ENCODE peak calls at places on chromosomes 1 and 21, in seven cellular contexts. C is A549, U is GM10248, Z is NCI-H2081, F is fibroblast of lung, J is kidney tubule cell, L is neuronal stem cell. T is an unnamed sample.

GRCh38 chr1:11334821-11335220 is 61.8 kb downstream of the UBIAD1 start:
- DNase-seq in C (no peak), U (no peak), Z (no peak), F (no peak), J (no peak), L (no peak), T (no peak)

GRCh38 chr21:42593007-42593814 is 60.2 kb upstream of the PDE9A start:
- DNase-seq in C (peak; percentile 80), U (peak; percentile 91), Z (peak; percentile 51), F (peak; percentile 50), J (peak; percentile 70), L (peak; percentile 59), T (no peak)

GRCh38 chr21:14862794-14863720 is 201.7 kb downstream of the NRIP1 start:
- DNase-seq in C (no peak), U (no peak), Z (no peak), F (peak; percentile 42), J (peak; percentile 23), L (no peak), T (no peak)

GRCh38 chr1:155179107-155180031 is 5.7 kb downstream of the TRIM46 start:
- DNase-seq in C (no peak), U (no peak), Z (no peak), F (no peak), J (no peak), L (no peak), T (no peak)

GRCh38 chr21:20856926-20857325 is 141.3 kb upstream of the NCAM2 start:
- DNase-seq in C (no peak), U (no peak), Z (peak; percentile 90), F (no peak), J (no peak), L (no peak), T (no peak)

GRCh38 chr1:101239095-101240040 is 2.5 kb downstream of the S1PR1 start:
- DNase-seq in C (no peak), U (no peak), Z (no peak), F (peak; percentile 46), J (no peak), L (no peak), T (no peak)

GRCh38 chr1:156146749-156147405 is 6.5 kb upstream of the SEMA4A start:
- DNase-seq in C (no peak), U (no peak), Z (no peak), F (no peak), J (no peak), L (no peak), T (no peak)

GRCh38 chr1:245698860-245699259 is 544.1 kb downstream of the KIF26B start:
- DNase-seq in C (no peak), U (no peak), Z (peak; percentile 10), F (no peak), J (no peak), L (no peak), T (no peak)

GRCh38 chr1:16091296-16091695 is 17.8 kb upstream of the FAM131C start:
- DNase-seq in C (no peak), U (no peak), Z (peak; percentile 33), F (no peak), J (no peak), L (no peak), T (no peak)

GRCh38 chr1:244989813-244990212 is 125.5 kb upstream of the HNRNPU start:
- DNase-seq in C (no peak), U (no peak), Z (no peak), F (peak; percentile 17), J (peak; percentile 90), L (no peak), T (no peak)

GRCh38 chr1:229572286-229572685 is 13.8 kb upstream of the ABCB10 start:
- DNase-seq in C (no peak), U (no peak), Z (peak; percentile 83), F (no peak), J (no peak), L (no peak), T (no peak)

GRCh38 chr1:6006882-6007281 is 14.7 kb upstream of the NPHP4 start:
- DNase-seq in C (no peak), U (no peak), Z (no peak), F (no peak), J (no peak), L (no peak), T (no peak)

GRCh38 chr1:145960468-145961108 is 2.8 kb upstream of the LIX1L start:
- DNase-seq in C (peak; percentile 91), U (peak; percentile 42), Z (peak; percentile 76), F (peak; percentile 57), J (peak; percentile 59), L (peak; percentile 73), T (peak; percentile 85)

GRCh38 chr1:41360074-41361027 is 883 bp upstream of the FOXO6 start:
- DNase-seq in C (no peak), U (no peak), Z (no peak), F (no peak), J (peak; percentile 37), L (no peak), T (no peak)

GRCh38 chr1:117566556-117566955 is 39.3 kb upstream of the TENT5C start:
- DNase-seq in C (no peak), U (no peak), Z (no peak), F (no peak), J (no peak), L (no peak), T (peak; percentile 21)

GRCh38 chr1:219668446-219668845 is 55.5 kb upstream of the ZC3H11B start:
- DNase-seq in C (no peak), U (no peak), Z (no peak), F (no peak), J (no peak), L (no peak), T (no peak)

GRCh38 chr1:24481098-24481497 is 21.5 kb upstream of the RCAN3 start:
- DNase-seq in C (no peak), U (peak; percentile 79), Z (no peak), F (no peak), J (no peak), L (no peak), T (no peak)

GRCh38 chr1:147892731-147893214 is 9.8 kb upstream of the GJA8 start:
- DNase-seq in C (peak; percentile 52), U (peak; percentile 54), Z (peak; percentile 47), F (peak; percentile 73), J (peak; percentile 66), L (no peak), T (no peak)

GRCh38 chr1:229819091-229819490 is 193.0 kb downstream of the URB2 start:
- DNase-seq in C (no peak), U (no peak), Z (no peak), F (no peak), J (peak; percentile 53), L (no peak), T (no peak)

GRCh38 chr1:2519029-2519685 is 7.2 kb downstream of the PANK4 start:
- DNase-seq in C (no peak), U (no peak), Z (no peak), F (no peak), J (no peak), L (no peak), T (no peak)

GRCh38 chr1:28418278-28418637 is 48.7 kb downstream of the PHACTR4 start:
- DNase-seq in C (no peak), U (no peak), Z (no peak), F (no peak), J (no peak), L (no peak), T (no peak)

GRCh38 chr1:112954945-112955677 is 885 bp downstream of the SLC16A1 start:
- DNase-seq in C (peak; percentile 42), U (peak; percentile 50), Z (peak; percentile 52), F (peak; percentile 64), J (peak; percentile 80), L (peak; percentile 61), T (peak; percentile 74)

GRCh38 chr1:7262611-7263010 is 477.4 kb downstream of the CAMTA1 start:
- DNase-seq in C (peak; percentile 21), U (no peak), Z (peak; percentile 95), F (no peak), J (peak; percentile 42), L (no peak), T (no peak)

GRCh38 chr1:214379254-214379970 is 98.5 kb downstream of the SMYD2 start:
- DNase-seq in C (no peak), U (no peak), Z (no peak), F (no peak), J (no peak), L (no peak), T (no peak)

GRCh38 chr1:121586369-121587229 is 401.8 kb downstream of the SRGAP2C start:
- DNase-seq in C (no peak), U (no peak), Z (no peak), F (no peak), J (peak; percentile 22), L (no peak), T (no peak)

GRCh38 chr1:84272401-84272800 is 29.1 kb upstream of the SAMD13 start:
- DNase-seq in C (no peak), U (no peak), Z (peak; percentile 95), F (no peak), J (peak; percentile 28), L (no peak), T (no peak)

GRCh38 chr1:46613661-46614603 is 2.7 kb downstream of the MOB3C start:
- DNase-seq in C (no peak), U (peak; percentile 70), Z (no peak), F (peak; percentile 82), J (peak; percentile 39), L (peak; percentile 41), T (peak; percentile 93)

GRCh38 chr21:21111309-21111920 is 113.2 kb downstream of the NCAM2 start:
- DNase-seq in C (no peak), U (no peak), Z (no peak), F (no peak), J (no peak), L (no peak), T (no peak)

GRCh38 chr1:166698771-166699170 is 140.5 kb upstream of the POGK start:
- DNase-seq in C (no peak), U (no peak), Z (no peak), F (no peak), J (no peak), L (no peak), T (no peak)